ENCODE peak calls at places on chromosomes 1 and 21, in seven cellular contexts. M is Calu3; C is nephron progenitor cell; P is T-helper 2 cell; N is T-helper 1 cell; G is mammary epithelial cell; U is activated CD4-positive, alpha-beta T cell treated with anti-CD3 and anti-CD28 coated beads, Interleukin-2, amount 50 U/mL, for 1 hour. A is an unnamed sample.

GRCh38 chr1:232844791-232845190 is 39.6 kb downstream of the MAP10 start:
- DNase-seq in M (peak), C (no peak), P (no peak), N (no peak), G (peak), U (no peak), A (no peak)

GRCh38 chr1:70169018-70169839 is 36.1 kb downstream of the LRRC40 start:
- DNase-seq in M (no peak), C (no peak), P (peak), N (no peak), G (no peak), U (no peak), A (no peak)

GRCh38 chr1:23593556-23594148 is 34.4 kb upstream of the ID3 start:
- DNase-seq in M (peak), C (no peak), P (no peak), N (no peak), G (peak), U (no peak), A (peak)

GRCh38 chr21:38796426-38796825 is 9.3 kb upstream of the ETS2 start:
- DNase-seq in M (peak), C (no peak), P (no peak), N (no peak), G (no peak), U (no peak), A (no peak)

GRCh38 chr21:46431448-46431847 is 27.2 kb upstream of the DIP2A start:
- DNase-seq in M (no peak), C (no peak), P (no peak), N (no peak), G (no peak), U (no peak), A (no peak)

GRCh38 chr1:41275831-41276230 is 33.7 kb upstream of the SCMH1 start:
- DNase-seq in M (no peak), C (no peak), P (no peak), N (no peak), G (no peak), U (no peak), A (no peak)

GRCh38 chr1:221429262-221429661 is 312.6 kb downstream of the DUSP10 start:
- DNase-seq in M (no peak), C (no peak), P (no peak), N (no peak), G (peak), U (no peak), A (no peak)

GRCh38 chr1:33335020-33335419 is 14.1 kb upstream of the A3GALT2 start:
- DNase-seq in M (no peak), C (no peak), P (peak), N (no peak), G (no peak), U (no peak), A (no peak)

GRCh38 chr21:16993416-16994044 is 519.3 kb upstream of the CXADR start:
- DNase-seq in M (no peak), C (no peak), P (no peak), N (no peak), G (no peak), U (no peak), A (no peak)

GRCh38 chr1:81635816-81636215 is 164.9 kb upstream of the ADGRL2 start:
- DNase-seq in M (no peak), C (no peak), P (no peak), N (no peak), G (no peak), U (no peak), A (no peak)

GRCh38 chr1:17292299-17293198 is 15.4 kb upstream of the PADI4 start:
- DNase-seq in M (peak), C (no peak), P (no peak), N (no peak), G (peak), U (no peak), A (no peak)

GRCh38 chr1:190147616-190148015 is 330.0 kb downstream of the BRINP3 start:
- DNase-seq in M (no peak), C (no peak), P (no peak), N (no peak), G (no peak), U (no peak), A (no peak)

GRCh38 chr1:85836736-85837135 is 128.5 kb upstream of the ZNHIT6 start:
- DNase-seq in M (no peak), C (peak), P (no peak), N (no peak), G (no peak), U (no peak), A (no peak)

GRCh38 chr1:156012051-156012817 is 8.5 kb downstream of the SSR2 start:
- DNase-seq in M (no peak), C (no peak), P (no peak), N (no peak), G (no peak), U (no peak), A (no peak)

GRCh38 chr1:183075861-183076260 is 52.6 kb downstream of the LAMC1 start:
- DNase-seq in M (no peak), C (no peak), P (no peak), N (no peak), G (no peak), U (no peak), A (no peak)

GRCh38 chr1:245972476-245972875 is 534.6 kb downstream of the SMYD3 start:
- DNase-seq in M (no peak), C (no peak), P (no peak), N (no peak), G (no peak), U (no peak), A (no peak)

GRCh38 chr21:45971487-45972352 is 9.8 kb upstream of the COL6A1 start:
- DNase-seq in M (no peak), C (peak), P (no peak), N (no peak), G (no peak), U (no peak), A (no peak)

GRCh38 chr1:51234721-51235425 is 1.2 kb upstream of the RNF11 start:
- DNase-seq in M (peak), C (no peak), P (peak), N (no peak), G (peak), U (peak), A (peak)

GRCh38 chr1:27567931-27568246 is 36.1 kb downstream of the AHDC1 start:
- DNase-seq in M (no peak), C (no peak), P (no peak), N (no peak), G (no peak), U (no peak), A (no peak)

GRCh38 chr1:46613661-46614603 is 2.7 kb downstream of the MOB3C start:
- DNase-seq in M (no peak), C (peak), P (peak), N (no peak), G (peak), U (peak), A (peak)

GRCh38 chr1:66330711-66331110 is 203.2 kb upstream of the SGIP1 start:
- DNase-seq in M (no peak), C (no peak), P (peak), N (no peak), G (peak), U (no peak), A (no peak)

GRCh38 chr1:245234217-245235120 is 79.7 kb downstream of the KIF26B start:
- DNase-seq in M (no peak), C (peak), P (no peak), N (no peak), G (no peak), U (no peak), A (no peak)

GRCh38 chr1:225875044-225875822 is 6.9 kb downstream of the TMEM63A start:
- DNase-seq in M (peak), C (no peak), P (no peak), N (no peak), G (peak), U (no peak), A (no peak)

GRCh38 chr1:103108525-103109150 is 316 bp upstream of the COL11A1 start:
- DNase-seq in M (no peak), C (peak), P (no peak), N (no peak), G (no peak), U (no peak), A (no peak)

GRCh38 chr1:37171651-37172050 is 137.3 kb upstream of the GRIK3 start:
- DNase-seq in M (no peak), C (no peak), P (no peak), N (no peak), G (no peak), U (no peak), A (no peak)

GRCh38 chr1:86811128-86811527 is 102.8 kb downstream of the SELENOF start:
- DNase-seq in M (no peak), C (no peak), P (no peak), N (no peak), G (no peak), U (no peak), A (no peak)

GRCh38 chr1:101239095-101240040 is 2.5 kb downstream of the S1PR1 start:
- DNase-seq in M (no peak), C (no peak), P (peak), N (peak), G (no peak), U (peak), A (no peak)

GRCh38 chr1:152107289-152107983 is 7.8 kb downstream of the TCHH start:
- DNase-seq in M (no peak), C (no peak), P (no peak), N (no peak), G (no peak), U (no peak), A (no peak)

GRCh38 chr21:21187579-21187978 is 189.4 kb downstream of the NCAM2 start:
- DNase-seq in M (no peak), C (no peak), P (no peak), N (no peak), G (no peak), U (no peak), A (no peak)

GRCh38 chr1:62184291-62184690 is 10.4 kb upstream of the L1TD1 start:
- DNase-seq in M (no peak), C (no peak), P (no peak), N (no peak), G (no peak), U (no peak), A (no peak)

GRCh38 chr1:110291241-110292030 is 47.7 kb upstream of the RBM15 start:
- DNase-seq in M (no peak), C (no peak), P (no peak), N (no peak), G (no peak), U (no peak), A (no peak)

GRCh38 chr1:205588691-205589445 is 42.9 kb downstream of the ELK4 start:
- DNase-seq in M (peak), C (peak), P (no peak), N (no peak), G (no peak), U (no peak), A (no peak)

GRCh38 chr1:24425446-24425845 is 9.8 kb downstream of the NIPAL3 start:
- DNase-seq in M (no peak), C (no peak), P (no peak), N (no peak), G (no peak), U (no peak), A (no peak)

GRCh38 chr1:175376194-175376593 is 183.6 kb upstream of the KIAA0040 start:
- DNase-seq in M (no peak), C (no peak), P (peak), N (no peak), G (no peak), U (no peak), A (no peak)

GRCh38 chr1:78279051-78279450 is 211.7 kb upstream of the PTGFR start:
- DNase-seq in M (no peak), C (no peak), P (no peak), N (no peak), G (peak), U (no peak), A (no peak)